ENCODE peak calls at places on chromosomes 5 and 9, in eight cellular contexts. One of them, this sample, is unnamed.

GRCh38 chr5:147805030-147805454 is 22.5 kb upstream of the JAKMIP2 start:
- DNase-seq in lower lobe of right lung: peak
- DNase-seq in GM23248: no peak
- DNase-seq in ovary: no peak
- DNase-seq in cardiac muscle cell: peak
- DNase-seq in heart left ventricle: peak
- DNase-seq in GM23338: no peak
- DNase-seq in PC-9: no peak
- DNase-seq in this sample: no peak

GRCh38 chr9:17742065-17742464 is 163.2 kb downstream of the SH3GL2 start:
- DNase-seq in ovary: no peak
- DNase-seq in PC-9: no peak
- DNase-seq in heart left ventricle: no peak
- DNase-seq in cardiac muscle cell: no peak
- DNase-seq in lower lobe of right lung: no peak
- DNase-seq in GM23248: peak
- DNase-seq in GM23338: peak
- DNase-seq in this sample: no peak

GRCh38 chr5:150253416-150254208 is 36.0 kb downstream of the CAMK2A start:
- DNase-seq in cardiac muscle cell: no peak
- DNase-seq in PC-9: no peak
- DNase-seq in lower lobe of right lung: no peak
- DNase-seq in GM23338: peak
- DNase-seq in GM23248: no peak
- DNase-seq in ovary: no peak
- DNase-seq in heart left ventricle: no peak
- DNase-seq in this sample: no peak

GRCh38 chr9:86713456-86713855 is 233.8 kb downstream of the GAS1 start:
- DNase-seq in GM23248: peak
- DNase-seq in PC-9: no peak
- DNase-seq in cardiac muscle cell: peak
- DNase-seq in lower lobe of right lung: no peak
- DNase-seq in ovary: no peak
- DNase-seq in heart left ventricle: no peak
- DNase-seq in GM23338: no peak
- DNase-seq in this sample: no peak

GRCh38 chr5:57720656-57721055 is 238.0 kb upstream of the ACTBL2 start:
- DNase-seq in heart left ventricle: no peak
- DNase-seq in GM23338: no peak
- DNase-seq in cardiac muscle cell: no peak
- DNase-seq in GM23248: no peak
- DNase-seq in ovary: no peak
- DNase-seq in PC-9: no peak
- DNase-seq in lower lobe of right lung: no peak
- DNase-seq in this sample: no peak

GRCh38 chr5:134070648-134070978 is 43.9 kb upstream of the TCF7 start:
- DNase-seq in GM23248: peak
- DNase-seq in cardiac muscle cell: peak
- DNase-seq in PC-9: no peak
- DNase-seq in GM23338: no peak
- DNase-seq in lower lobe of right lung: no peak
- DNase-seq in heart left ventricle: no peak
- DNase-seq in ovary: no peak
- DNase-seq in this sample: no peak

GRCh38 chr5:8906303-8906967 is 639.4 kb downstream of the SEMA5A start:
- DNase-seq in GM23338: no peak
- DNase-seq in heart left ventricle: no peak
- DNase-seq in lower lobe of right lung: no peak
- DNase-seq in ovary: no peak
- DNase-seq in GM23248: peak
- DNase-seq in cardiac muscle cell: peak
- DNase-seq in PC-9: no peak
- DNase-seq in this sample: no peak

GRCh38 chr9:113018247-113018646 is 6.3 kb upstream of the ZNF883 start:
- DNase-seq in GM23338: no peak
- DNase-seq in PC-9: no peak
- DNase-seq in GM23248: no peak
- DNase-seq in heart left ventricle: no peak
- DNase-seq in cardiac muscle cell: no peak
- DNase-seq in ovary: no peak
- DNase-seq in lower lobe of right lung: no peak
- DNase-seq in this sample: no peak

GRCh38 chr9:111356567-111357244 is 26.7 kb upstream of the OR2K2 start:
- DNase-seq in cardiac muscle cell: peak
- DNase-seq in ovary: peak
- DNase-seq in heart left ventricle: no peak
- DNase-seq in GM23338: no peak
- DNase-seq in GM23248: peak
- DNase-seq in PC-9: peak
- DNase-seq in lower lobe of right lung: no peak
- DNase-seq in this sample: no peak

GRCh38 chr5:25301836-25302235 is 657.1 kb upstream of the CDH10 start:
- DNase-seq in ovary: no peak
- DNase-seq in cardiac muscle cell: no peak
- DNase-seq in lower lobe of right lung: no peak
- DNase-seq in GM23338: no peak
- DNase-seq in PC-9: no peak
- DNase-seq in heart left ventricle: no peak
- DNase-seq in GM23248: no peak
- DNase-seq in this sample: no peak

GRCh38 chr9:128286435-128286834 is 10.4 kb downstream of the SWI5 start:
- DNase-seq in PC-9: no peak
- DNase-seq in heart left ventricle: peak
- DNase-seq in GM23338: no peak
- DNase-seq in ovary: no peak
- DNase-seq in GM23248: peak
- DNase-seq in cardiac muscle cell: peak
- DNase-seq in lower lobe of right lung: no peak
- DNase-seq in this sample: no peak

GRCh38 chr9:136364942-136365774 is 1.6 kb upstream of the DNLZ start:
- DNase-seq in cardiac muscle cell: no peak
- DNase-seq in heart left ventricle: no peak
- DNase-seq in ovary: no peak
- DNase-seq in lower lobe of right lung: no peak
- DNase-seq in GM23338: no peak
- DNase-seq in PC-9: no peak
- DNase-seq in GM23248: no peak
- DNase-seq in this sample: no peak

GRCh38 chr9:125146247-125146646 is 2.9 kb upstream of the SCAI start:
- DNase-seq in GM23248: peak
- DNase-seq in heart left ventricle: no peak
- DNase-seq in cardiac muscle cell: no peak
- DNase-seq in GM23338: no peak
- DNase-seq in PC-9: no peak
- DNase-seq in ovary: no peak
- DNase-seq in lower lobe of right lung: no peak
- DNase-seq in this sample: no peak

GRCh38 chr5:5304361-5305035 is 118.0 kb upstream of the ICE1 start:
- DNase-seq in lower lobe of right lung: no peak
- DNase-seq in GM23338: peak
- DNase-seq in heart left ventricle: no peak
- DNase-seq in cardiac muscle cell: no peak
- DNase-seq in ovary: no peak
- DNase-seq in PC-9: no peak
- DNase-seq in GM23248: peak
- DNase-seq in this sample: no peak

GRCh38 chr5:123554601-123555000 is 42.6 kb downstream of the CSNK1G3 start:
- DNase-seq in cardiac muscle cell: no peak
- DNase-seq in GM23338: no peak
- DNase-seq in heart left ventricle: no peak
- DNase-seq in lower lobe of right lung: no peak
- DNase-seq in PC-9: no peak
- DNase-seq in GM23248: no peak
- DNase-seq in ovary: no peak
- DNase-seq in this sample: no peak

GRCh38 chr5:151157426-151158286 is at the start of gene ANXA6:
- DNase-seq in PC-9: peak
- DNase-seq in lower lobe of right lung: peak
- DNase-seq in heart left ventricle: peak
- DNase-seq in GM23248: peak
- DNase-seq in cardiac muscle cell: peak
- DNase-seq in GM23338: peak
- DNase-seq in ovary: peak
- DNase-seq in this sample: peak

GRCh38 chr9:72871685-72872084 is 81.2 kb downstream of the ALDH1A1 start:
- DNase-seq in cardiac muscle cell: peak
- DNase-seq in ovary: no peak
- DNase-seq in lower lobe of right lung: no peak
- DNase-seq in PC-9: no peak
- DNase-seq in GM23248: peak
- DNase-seq in heart left ventricle: no peak
- DNase-seq in GM23338: peak
- DNase-seq in this sample: no peak

GRCh38 chr5:5719292-5719691 is 296.8 kb downstream of the ICE1 start:
- DNase-seq in cardiac muscle cell: no peak
- DNase-seq in PC-9: no peak
- DNase-seq in heart left ventricle: no peak
- DNase-seq in ovary: no peak
- DNase-seq in GM23248: no peak
- DNase-seq in lower lobe of right lung: peak
- DNase-seq in GM23338: no peak
- DNase-seq in this sample: no peak

GRCh38 chr5:172597755-172598155 is 43.3 kb upstream of the NEURL1B start:
- DNase-seq in heart left ventricle: peak
- DNase-seq in GM23338: no peak
- DNase-seq in PC-9: no peak
- DNase-seq in ovary: no peak
- DNase-seq in cardiac muscle cell: no peak
- DNase-seq in GM23248: no peak
- DNase-seq in lower lobe of right lung: no peak
- DNase-seq in this sample: peak

GRCh38 chr5:172598251-172599203 is 42.5 kb upstream of the NEURL1B start:
- DNase-seq in ovary: no peak
- DNase-seq in cardiac muscle cell: no peak
- DNase-seq in heart left ventricle: no peak
- DNase-seq in PC-9: no peak
- DNase-seq in GM23248: no peak
- DNase-seq in lower lobe of right lung: no peak
- DNase-seq in GM23338: no peak
- DNase-seq in this sample: no peak

GRCh38 chr5:172599204-172599567 is 41.9 kb upstream of the NEURL1B start:
- DNase-seq in GM23248: no peak
- DNase-seq in lower lobe of right lung: no peak
- DNase-seq in PC-9: no peak
- DNase-seq in heart left ventricle: no peak
- DNase-seq in GM23338: no peak
- DNase-seq in ovary: no peak
- DNase-seq in cardiac muscle cell: no peak
- DNase-seq in this sample: no peak

GRCh38 chr5:172602712-172603289 is 38.3 kb upstream of the NEURL1B start:
- DNase-seq in PC-9: no peak
- DNase-seq in GM23338: no peak
- DNase-seq in ovary: no peak
- DNase-seq in lower lobe of right lung: no peak
- DNase-seq in heart left ventricle: no peak
- DNase-seq in GM23248: no peak
- DNase-seq in cardiac muscle cell: peak
- DNase-seq in this sample: peak

GRCh38 chr5:172600571-172600970 is 40.5 kb upstream of the NEURL1B start:
- DNase-seq in cardiac muscle cell: no peak
- DNase-seq in heart left ventricle: no peak
- DNase-seq in ovary: no peak
- DNase-seq in GM23248: no peak
- DNase-seq in PC-9: no peak
- DNase-seq in lower lobe of right lung: no peak
- DNase-seq in GM23338: no peak
- DNase-seq in this sample: peak
- H3K27ac ChIP-seq in cardiac muscle cell: peak
- H3K27ac ChIP-seq in heart left ventricle: peak
- H3K27ac ChIP-seq in ovary: no peak
- H3K27ac ChIP-seq in GM23248: no peak
- H3K27ac ChIP-seq in PC-9: no peak
- H3K27ac ChIP-seq in lower lobe of right lung: no peak
- H3K27ac ChIP-seq in GM23338: no peak
- H3K27ac ChIP-seq in this sample: peak

DNA sequence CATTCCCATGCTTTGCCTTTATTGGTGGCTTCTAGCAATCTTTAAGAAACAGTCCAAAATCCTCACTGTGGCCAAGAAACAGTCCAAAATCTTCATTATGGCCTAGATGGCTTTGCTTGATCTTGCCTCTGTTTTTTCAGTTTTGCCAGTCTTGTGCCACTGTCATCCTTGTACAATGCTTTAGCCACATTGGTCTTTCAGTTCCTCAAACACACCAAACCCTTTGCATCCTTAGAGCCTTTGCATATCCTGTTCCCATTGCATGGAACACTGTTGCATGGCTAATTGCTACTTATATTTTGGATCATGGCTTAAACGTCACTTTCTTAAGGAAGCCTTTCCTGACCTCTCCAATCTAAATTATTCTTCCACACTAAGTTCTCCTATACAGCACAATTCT is 22.1 kb downstream of the MRRF start:
- DNase-seq in PC-9: no peak
- DNase-seq in cardiac muscle cell: no peak
- DNase-seq in heart left ventricle: no peak
- DNase-seq in GM23338: no peak
- DNase-seq in GM23248: no peak
- DNase-seq in lower lobe of right lung: no peak
- DNase-seq in ovary: no peak
- DNase-seq in this sample: no peak
- H3K27ac ChIP-seq in PC-9: no peak
- H3K27ac ChIP-seq in cardiac muscle cell: no peak
- H3K27ac ChIP-seq in heart left ventricle: no peak
- H3K27ac ChIP-seq in GM23338: no peak
- H3K27ac ChIP-seq in GM23248: no peak
- H3K27ac ChIP-seq in lower lobe of right lung: no peak
- H3K27ac ChIP-seq in ovary: no peak
- H3K27ac ChIP-seq in this sample: no peak

GRCh38 chr9:89497978-89498844 is at the start of gene SEMA4D:
- DNase-seq in cardiac muscle cell: peak
- DNase-seq in GM23338: peak
- DNase-seq in PC-9: peak
- DNase-seq in heart left ventricle: peak
- DNase-seq in lower lobe of right lung: peak
- DNase-seq in ovary: peak
- DNase-seq in GM23248: peak
- DNase-seq in this sample: peak
- H3K27ac ChIP-seq in cardiac muscle cell: peak
- H3K27ac ChIP-seq in GM23338: peak
- H3K27ac ChIP-seq in PC-9: no peak
- H3K27ac ChIP-seq in heart left ventricle: no peak
- H3K27ac ChIP-seq in lower lobe of right lung: peak
- H3K27ac ChIP-seq in ovary: peak
- H3K27ac ChIP-seq in GM23248: no peak
- H3K27ac ChIP-seq in this sample: peak

GRCh38 chr9:130498918-130499698 is 54.3 kb downstream of the ASS1 start:
- DNase-seq in ovary: no peak
- DNase-seq in cardiac muscle cell: no peak
- DNase-seq in heart left ventricle: no peak
- DNase-seq in GM23248: no peak
- DNase-seq in lower lobe of right lung: no peak
- DNase-seq in PC-9: no peak
- DNase-seq in GM23338: no peak
- DNase-seq in this sample: no peak
- H3K27ac ChIP-seq in ovary: no peak
- H3K27ac ChIP-seq in cardiac muscle cell: no peak
- H3K27ac ChIP-seq in heart left ventricle: no peak
- H3K27ac ChIP-seq in GM23248: no peak
- H3K27ac ChIP-seq in lower lobe of right lung: no peak
- H3K27ac ChIP-seq in PC-9: no peak
- H3K27ac ChIP-seq in GM23338: no peak
- H3K27ac ChIP-seq in this sample: no peak